ENCODE peak calls at places on chromosomes 2 and 18, in seven cellular contexts. K, Z, R, X, F, U and M are unnamed samples.

GRCh38 chr2:239735131-239735828 is 289.9 kb downstream of the NDUFA10 start:
- DNase-seq in K (no peak), Z (no peak), R (no peak), X (no peak), F (no peak), U (no peak), M (no peak)

GRCh38 chr2:144522741-144523605 is 3.1 kb upstream of the ZEB2 start:
- DNase-seq in K (no peak), Z (no peak), R (no peak), X (no peak), F (peak; percentile 16), U (peak; percentile 60), M (no peak)

GRCh38 chr2:99607454-99607853 is 117.6 kb upstream of the REV1 start:
- DNase-seq in K (no peak), Z (no peak), R (no peak), X (no peak), F (no peak), U (no peak), M (no peak)

GRCh38 chr2:204407209-204408070 is 137.8 kb upstream of the PARD3B start:
- DNase-seq in K (no peak), Z (no peak), R (no peak), X (peak; percentile 20), F (no peak), U (no peak), M (peak; percentile 4)

GRCh38 chr2:2321250-2321545 is 9.9 kb downstream of the MYT1L start:
- DNase-seq in K (no peak), Z (no peak), R (no peak), X (no peak), F (no peak), U (no peak), M (no peak)

GRCh38 chr2:68225119-68225632 is 27.2 kb downstream of the PPP3R1 start:
- DNase-seq in K (peak; percentile 71), Z (no peak), R (no peak), X (peak; percentile 42), F (peak; percentile 50), U (no peak), M (peak; percentile 78)

GRCh38 chr2:4670331-4670730 is 967.0 kb downstream of the DCDC2C start:
- DNase-seq in K (no peak), Z (no peak), R (no peak), X (no peak), F (no peak), U (no peak), M (no peak)

GRCh38 chr2:85959191-85959590 is 70.4 kb upstream of the ST3GAL5 start:
- DNase-seq in K (no peak), Z (no peak), R (no peak), X (no peak), F (no peak), U (no peak), M (no peak)

DNA sequence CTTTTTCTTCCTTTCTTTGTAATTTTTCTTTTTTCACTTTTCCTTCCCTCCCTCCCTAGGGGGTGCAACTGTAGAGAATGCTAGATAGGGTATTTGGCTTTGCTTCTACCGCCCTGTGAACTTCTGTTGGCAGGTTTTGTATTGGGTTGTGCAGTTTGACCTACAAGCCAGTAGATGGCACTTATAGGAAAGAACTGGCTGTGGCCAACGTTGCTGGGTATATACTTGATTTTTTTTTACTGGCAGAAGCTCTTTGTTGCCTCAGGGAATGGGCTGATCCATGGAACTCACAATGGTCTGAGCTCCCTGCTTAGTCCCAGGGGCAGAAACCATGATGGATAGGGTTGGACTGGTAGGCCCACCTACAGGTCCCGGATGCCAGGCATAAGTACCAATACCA is 1019.5 kb upstream of the LRRTM1 start:
- DNase-seq in K (no peak), Z (no peak), R (no peak), X (peak; percentile 8), F (no peak), U (no peak), M (peak; percentile 39)
- TF ChIP-seq CTCF in K (no peak), Z (no peak), R (peak; percentile 57), X (peak; percentile 33), F (peak; percentile 42), U (no peak), M (peak; percentile 51)

DNA sequence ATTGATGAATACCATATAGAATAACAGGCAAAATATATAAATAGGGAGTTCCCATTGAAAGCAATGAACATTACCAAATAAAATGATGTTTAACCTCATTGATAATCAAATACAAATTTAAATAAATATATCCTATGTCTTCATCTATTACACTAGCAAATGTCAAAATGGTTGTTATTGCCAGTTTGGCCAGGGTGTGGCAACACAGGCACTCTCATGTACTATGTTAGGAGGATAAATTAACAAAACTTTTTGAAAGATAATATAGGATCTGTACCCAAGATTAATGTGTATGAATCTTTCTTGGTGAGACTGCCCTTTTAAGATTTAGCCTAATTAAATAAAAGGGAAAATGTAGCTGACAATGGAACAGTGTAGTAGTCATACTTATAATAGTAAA is 659.3 kb downstream of the ERBB4 start:
- DNase-seq in K (no peak), Z (no peak), R (no peak), X (peak; percentile 27), F (peak; percentile 4), U (no peak), M (peak; percentile 6)
- TF ChIP-seq CTCF in K (no peak), Z (no peak), R (peak; percentile 47), X (no peak), F (no peak), U (no peak), M (no peak)

DNA sequence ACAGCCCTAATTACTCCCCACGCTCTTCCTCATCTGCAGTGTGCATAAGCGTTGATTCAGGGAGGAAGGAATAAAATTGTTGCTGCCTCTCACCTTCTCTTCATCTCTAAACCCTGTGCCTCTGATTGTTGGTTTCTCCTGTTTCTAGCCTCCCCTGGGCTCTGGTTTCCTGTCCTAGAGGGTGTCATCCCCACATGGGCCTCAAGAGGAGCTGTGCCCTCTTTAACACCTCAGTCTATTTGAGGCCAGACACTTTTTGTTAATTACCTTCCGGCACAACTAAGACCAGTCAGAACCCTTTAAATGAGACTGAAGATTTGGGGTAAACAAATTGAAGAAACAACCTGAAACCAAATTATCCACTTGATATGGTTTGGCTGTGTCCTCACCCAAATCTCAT is 9.7 kb downstream of the CTAGE1 start:
- DNase-seq in K (no peak), Z (no peak), R (no peak), X (no peak), F (no peak), U (no peak), M (no peak)
- TF ChIP-seq CTCF in K (no peak), Z (no peak), R (peak; percentile 27), X (no peak), F (no peak), U (no peak), M (no peak)

GRCh38 chr18:74311000-74311399 is 4.6 kb upstream of the C18orf63 start:
- DNase-seq in K (no peak), Z (no peak), R (peak; percentile 9), X (no peak), F (no peak), U (no peak), M (no peak)

GRCh38 chr18:74315464-74316256 is at the start of gene C18orf63:
- DNase-seq in K (no peak), Z (no peak), R (no peak), X (no peak), F (no peak), U (no peak), M (no peak)

GRCh38 chr18:74314759-74315463 is 728 bp upstream of the C18orf63 start:
- DNase-seq in K (no peak), Z (no peak), R (peak; percentile 13), X (no peak), F (no peak), U (no peak), M (no peak)

GRCh38 chr18:74310411-74310810 is 5.2 kb upstream of the C18orf63 start:
- DNase-seq in K (peak; percentile 49), Z (no peak), R (peak; percentile 38), X (peak; percentile 81), F (no peak), U (no peak), M (peak; percentile 76)
- TF ChIP-seq CTCF in K (peak; percentile 36), Z (no peak), R (peak; percentile 62), X (peak; percentile 72), F (no peak), U (no peak), M (peak; percentile 35)

DNA sequence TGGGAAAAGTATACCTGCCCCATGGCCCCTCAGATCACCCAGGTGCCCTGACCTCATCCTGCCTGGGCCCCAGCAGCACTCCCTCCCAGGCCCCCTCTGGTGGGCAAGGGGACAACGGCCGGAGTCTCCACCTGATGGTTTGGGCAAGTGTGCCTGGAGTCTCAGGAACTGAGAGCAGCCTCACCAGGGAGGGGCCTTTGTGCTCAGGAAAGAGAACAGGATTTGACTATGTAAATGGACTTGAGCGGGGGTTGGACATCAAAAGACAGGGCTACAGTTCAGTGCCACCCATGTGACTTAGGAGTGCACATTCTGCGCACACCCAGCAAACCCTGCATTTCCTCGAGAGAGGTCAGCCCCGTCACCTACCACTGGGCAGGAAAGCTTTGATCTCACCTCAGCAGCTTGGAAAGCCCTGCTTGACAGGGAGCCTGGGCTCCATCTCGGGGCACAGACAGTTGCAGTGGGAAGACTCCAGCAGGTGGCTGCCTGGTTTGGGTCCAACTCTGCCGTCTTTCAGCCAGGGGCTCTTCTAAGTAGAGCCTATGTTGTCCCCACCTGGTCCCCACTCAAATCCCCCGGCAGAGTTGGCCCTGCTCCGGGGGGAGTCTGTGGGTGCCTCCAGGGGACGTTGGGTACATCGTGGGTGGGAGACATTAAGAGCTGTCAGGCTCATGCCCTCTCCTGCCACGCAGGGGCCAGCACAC is 3.3 kb downstream of the INPP5D start:
- DNase-seq in K (peak; percentile 46), Z (no peak), R (no peak), X (no peak), F (no peak), U (no peak), M (no peak)
- TF ChIP-seq CTCF in K (no peak), Z (no peak), R (no peak), X (no peak), F (peak; percentile 18), U (no peak), M (peak; percentile 11)